ENCODE peak calls at places on chromosome X, in four cellular contexts. O, T, H and Y are unnamed samples.

GRCh38 chrX:120549483-120550452 is 11.0 kb downstream of the CUL4B start:
- DNase-seq in O (no peak), T (no peak), H (peak), Y (peak)

GRCh38 chrX:22134681-22135080 is 102.6 kb downstream of the PHEX start:
- DNase-seq in O (no peak), T (no peak), H (peak), Y (peak)

GRCh38 chrX:13432376-13432775 is 112.5 kb upstream of the ATXN3L start:
- DNase-seq in H (peak), O (no peak), T (no peak), Y (no peak)

GRCh38 chrX:104863466-104863865 is 297.5 kb downstream of the IL1RAPL2 start:
- DNase-seq in T (no peak), O (no peak), H (no peak), Y (no peak)

GRCh38 chrX:122087353-122087752 is 1039.9 kb downstream of the GLUD2 start:
- DNase-seq in H (no peak), T (no peak), O (no peak), Y (no peak)

GRCh38 chrX:109345866-109346265 is 136.0 kb downstream of the GUCY2F start:
- DNase-seq in O (no peak), H (no peak), T (no peak), Y (no peak)

GRCh38 chrX:56804867-56805266 is 75.8 kb downstream of the NBDY start:
- DNase-seq in O (no peak), T (no peak), H (no peak), Y (no peak)

GRCh38 chrX:25198891-25199290 is 183.1 kb upstream of the ARX start:
- DNase-seq in H (no peak), O (no peak), T (no peak), Y (no peak)

GRCh38 chrX:119181491-119181890 is 53.9 kb upstream of the KIAA1210 start:
- DNase-seq in O (peak), T (peak), H (no peak), Y (peak)

GRCh38 chrX:46777971-46778810 is 19.3 kb upstream of the SLC9A7 start:
- DNase-seq in O (no peak), H (peak), T (no peak), Y (peak)

GRCh38 chrX:134926864-134927263 is 63.9 kb upstream of the SMIM10 start:
- DNase-seq in O (no peak), H (no peak), T (no peak), Y (no peak)

GRCh38 chrX:127578395-127578794 is 473.8 kb downstream of the ACTRT1 start:
- DNase-seq in T (no peak), O (no peak), H (no peak), Y (no peak)

GRCh38 chrX:50704987-50705386 is 109.0 kb downstream of the SHROOM4 start:
- DNase-seq in O (no peak), H (no peak), T (no peak), Y (no peak)

GRCh38 chrX:31847773-31848172 is 775.9 kb upstream of the FTHL17 start:
- DNase-seq in O (no peak), T (no peak), H (no peak), Y (no peak)
- H4K5ac ChIP-seq in O (no peak), T (no peak), H (no peak), Y (no peak)

GRCh38 chrX:69307029-69307428 is 141.8 kb upstream of the PJA1 start:
- DNase-seq in H (no peak), O (no peak), T (no peak), Y (no peak)

GRCh38 chrX:69307736-69308135 is 142.5 kb upstream of the PJA1 start:
- DNase-seq in O (no peak), H (no peak), T (no peak), Y (no peak)

GRCh38 chrX:69306063-69306404 is 140.8 kb upstream of the PJA1 start:
- DNase-seq in O (no peak), H (no peak), T (no peak), Y (no peak)

GRCh38 chrX:69309074-69309792 is 144.0 kb upstream of the PJA1 start:
- DNase-seq in H (no peak), O (peak), T (no peak), Y (no peak)

DNA sequence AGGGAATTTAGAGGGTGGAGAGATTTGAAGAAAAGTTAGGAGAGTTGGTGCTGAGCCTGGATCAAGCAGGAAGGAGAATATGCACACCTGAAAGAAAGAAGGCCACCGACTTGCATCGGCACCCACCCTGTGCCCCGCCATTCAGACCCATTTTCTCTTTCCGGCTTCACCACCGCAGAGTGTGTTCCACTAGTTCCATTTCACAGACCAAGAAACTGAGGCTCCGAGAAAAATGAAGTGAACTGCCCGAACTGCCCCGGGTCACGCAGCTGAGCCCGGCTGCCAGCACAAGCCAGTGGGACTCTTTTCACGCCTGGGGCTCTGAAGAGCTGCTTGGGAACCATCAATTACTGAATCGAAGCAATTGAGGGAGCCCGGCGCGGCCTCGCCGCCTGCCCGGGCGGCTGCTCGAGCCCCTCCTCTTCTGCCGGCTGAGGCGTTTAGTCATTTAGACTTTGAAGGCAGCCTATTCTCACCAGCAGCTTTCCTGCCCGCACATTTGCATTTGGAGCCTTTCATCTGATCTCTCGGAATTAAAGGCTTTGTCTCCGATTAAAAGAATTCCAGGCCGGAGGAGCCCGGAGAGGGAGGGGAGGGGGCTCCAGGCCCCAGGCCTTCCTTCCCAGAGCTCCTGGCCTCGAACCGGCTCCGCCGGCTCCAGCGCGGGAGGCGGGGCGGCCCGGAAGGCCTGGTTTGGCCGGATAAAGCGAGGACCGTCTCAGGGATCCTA is 140.2 kb upstream of the PJA1 start:
- DNase-seq in O (peak), H (no peak), T (peak), Y (peak)
- H2BK5ac ChIP-seq in O (no peak), H (no peak), T (no peak), Y (no peak)

GRCh38 chrX:150569155-150569477 is 695 bp downstream of the MTM1 start:
- DNase-seq in O (no peak), T (no peak), H (peak), Y (no peak)
- H4K5ac ChIP-seq in O (no peak), T (no peak), H (no peak), Y (no peak)

GRCh38 chrX:153974726-153975286 is 2.3 kb downstream of the TMEM187 start:
- DNase-seq in T (no peak), O (no peak), H (no peak), Y (no peak)

GRCh38 chrX:153974003-153974725 is 1.6 kb downstream of the TMEM187 start:
- DNase-seq in T (no peak), H (no peak), O (peak), Y (no peak)

GRCh38 chrX:153972368-153973126 is at the start of gene TMEM187:
- DNase-seq in T (peak), H (peak), O (peak), Y (peak)

GRCh38 chrX:153971632-153972367 is at the start of gene HCFC1:
- DNase-seq in O (peak), T (peak), H (peak), Y (peak)

DNA sequence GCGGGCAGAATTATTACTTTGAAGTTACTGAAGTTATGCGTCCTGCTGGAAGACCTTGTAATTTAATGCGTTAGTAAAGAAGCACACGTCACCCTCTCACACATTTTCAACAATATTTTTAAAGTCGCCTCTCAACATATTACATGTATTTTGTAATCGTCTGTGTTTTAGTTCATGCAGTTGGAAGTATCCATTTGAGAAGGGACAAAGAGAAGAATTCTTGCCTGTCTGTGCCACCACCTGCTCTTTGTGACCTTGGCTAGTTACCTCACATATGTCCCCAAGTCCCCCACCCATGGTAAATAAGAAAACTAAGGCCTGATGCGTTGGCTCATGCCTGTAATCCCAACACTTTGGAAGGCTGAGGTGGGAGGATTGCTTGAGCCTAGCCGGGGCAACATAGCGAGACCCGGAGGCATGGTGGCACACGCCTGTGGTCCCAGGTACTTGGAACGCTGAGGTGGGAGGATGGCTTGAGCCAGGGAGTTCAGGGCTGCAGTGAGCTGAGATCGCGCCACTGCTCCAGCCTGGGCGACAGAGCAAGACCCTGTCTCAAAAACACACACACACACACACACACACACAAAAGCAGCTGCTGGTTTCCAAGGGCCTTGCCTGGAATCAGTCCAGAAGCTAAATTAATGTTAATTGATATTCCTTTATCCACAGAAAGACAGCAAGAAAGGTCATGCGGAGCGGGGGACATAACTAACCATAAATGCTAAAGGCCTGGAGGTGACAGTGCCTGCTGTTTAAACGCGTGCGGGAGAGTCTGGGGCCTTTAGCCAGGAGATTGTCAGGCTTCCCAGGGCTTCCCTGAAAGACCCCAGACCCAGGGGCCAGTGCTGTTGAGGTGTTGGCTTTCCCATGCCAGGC is 811 bp downstream of the TMEM187 start:
- DNase-seq in T (no peak), O (no peak), H (no peak), Y (no peak)
- H2BK5ac ChIP-seq in T (peak), O (no peak), H (peak), Y (no peak)